ENCODE peak calls at places on chromosome 10, in eight cellular contexts. A is fibroblast of lung; U is GM23248; I is psoas muscle; E is PC-3; W is tibial nerve; G is stomach; N is CD8-positive, alpha-beta T cell. M is an unnamed sample. For H3K4me1, the result is how much of the 10 kb centered on the place peaks cover.

GRCh38 chr10:44980309-44981171 is 1.9 kb upstream of the DEPP1 start:
- DNase-seq in N (no peak), A (peak), U (peak), G (no peak), W (no peak), E (no peak), I (no peak), M (no peak)

GRCh38 chr10:119449760-119450461 is 92.6 kb downstream of the RGS10 start:
- DNase-seq in N (no peak), I (peak), W (no peak), A (peak), G (no peak), E (peak), U (peak), M (no peak)

GRCh38 chr10:66329116-66329515 is 596.7 kb upstream of the LRRTM3 start:
- DNase-seq in W (no peak), E (no peak), A (no peak), G (no peak), U (no peak), I (no peak), N (no peak), M (no peak)

GRCh38 chr10:124648131-124648475 is 96.1 kb downstream of the FAM53B start:
- DNase-seq in G (no peak), W (no peak), A (no peak), E (no peak), U (no peak), I (no peak), N (no peak), M (no peak)

GRCh38 chr10:52410916-52411315 is 96.8 kb downstream of the DKK1 start:
- DNase-seq in G (no peak), U (no peak), I (no peak), A (peak), E (no peak), N (no peak), W (no peak), M (no peak)

GRCh38 chr10:132558516-132559413 is 21.2 kb downstream of the INPP5A start:
- DNase-seq in A (no peak), U (no peak), I (no peak), W (no peak), G (no peak), N (no peak), E (no peak), M (no peak)

GRCh38 chr10:126075009-126075408 is 178.6 kb downstream of the FANK1 start:
- DNase-seq in W (no peak), A (peak), N (no peak), G (no peak), U (no peak), E (peak), I (no peak), M (no peak)

GRCh38 chr10:35089641-35090161 is 440 bp downstream of the CUL2 start:
- DNase-seq in E (peak), I (peak), U (peak), N (no peak), G (no peak), W (no peak), A (peak), M (no peak)

GRCh38 chr10:43448742-43449141 is 11.8 kb downstream of the ZNF487 start:
- DNase-seq in G (no peak), U (no peak), A (no peak), I (no peak), W (no peak), N (no peak), E (no peak), M (no peak)

GRCh38 chr10:86536294-86536861 is 14.8 kb upstream of the WAPL start:
- DNase-seq in I (no peak), W (no peak), U (no peak), A (no peak), E (no peak), G (no peak), N (peak), M (peak)

GRCh38 chr10:14153570-14154055 is 177.1 kb downstream of the FRMD4A start:
- DNase-seq in N (no peak), A (no peak), W (no peak), U (no peak), E (no peak), I (no peak), G (no peak), M (no peak)

GRCh38 chr10:1299041-1299726 is 243.0 kb downstream of the WDR37 start:
- DNase-seq in W (no peak), E (no peak), G (no peak), U (no peak), N (no peak), A (no peak), I (no peak), M (no peak)

GRCh38 chr10:49841615-49842180 is 79.6 kb upstream of the OGDHL start:
- DNase-seq in G (no peak), N (no peak), W (no peak), I (no peak), A (no peak), U (no peak), E (no peak), M (no peak)

GRCh38 chr10:132628966-132629900 is 91.6 kb downstream of the INPP5A start:
- DNase-seq in N (no peak), U (no peak), W (no peak), G (no peak), E (no peak), A (no peak), I (peak), M (no peak)

GRCh38 chr10:118496525-118496924 is 98.9 kb downstream of the PRLHR start:
- DNase-seq in U (no peak), I (no peak), A (no peak), G (no peak), W (no peak), N (no peak), E (no peak), M (no peak)

GRCh38 chr10:75922435-75922834 is 491.0 kb downstream of the LRMDA start:
- DNase-seq in I (no peak), W (no peak), U (peak), A (peak), G (no peak), E (peak), N (no peak), M (no peak)

GRCh38 chr10:24453973-24454372 is 245.0 kb downstream of the KIAA1217 start:
- DNase-seq in N (no peak), G (no peak), U (no peak), W (no peak), E (no peak), I (no peak), A (no peak), M (no peak)

GRCh38 chr10:97234403-97234802 is 48.6 kb upstream of the SLIT1 start:
- DNase-seq in A (peak), I (no peak), W (no peak), U (peak), N (no peak), G (no peak), E (peak), M (no peak)

GRCh38 chr10:92572362-92573090 is 1.4 kb downstream of the IDE start:
- DNase-seq in A (peak), N (no peak), G (no peak), I (no peak), E (peak), U (peak), W (no peak), M (no peak)

GRCh38 chr10:99389721-99390480 is 40.5 kb downstream of the GOT1 start:
- DNase-seq in N (no peak), A (no peak), U (no peak), E (no peak), G (no peak), I (no peak), W (no peak), M (no peak)

GRCh38 chr10:92787557-92788152 is 60.7 kb upstream of the EXOC6 start:
- DNase-seq in I (no peak), U (no peak), G (no peak), W (no peak), N (no peak), A (no peak), E (no peak), M (no peak)

GRCh38 chr10:122164815-122165491 is 106.1 kb upstream of the BTBD16 start:
- DNase-seq in I (no peak), A (no peak), W (no peak), E (no peak), U (no peak), G (peak), N (no peak), M (no peak)

GRCh38 chr10:110845372-110845755 is 26.4 kb upstream of the PDCD4 start:
- DNase-seq in I (no peak), N (no peak), E (no peak), U (no peak), A (no peak), G (no peak), W (no peak), M (no peak)

GRCh38 chr10:9379183-9379582 is 1324.7 kb downstream of the GATA3 start:
- DNase-seq in G (no peak), W (no peak), N (no peak), E (no peak), U (no peak), A (no peak), I (no peak), M (no peak)

GRCh38 chr10:21329995-21330627 is 195.4 kb downstream of the SKIDA1 start:
- DNase-seq in U (peak), N (no peak), A (peak), G (no peak), I (no peak), W (no peak), E (peak), M (no peak)

GRCh38 chr10:72567421-72567820 is 58.5 kb downstream of the MICU1 start:
- DNase-seq in U (peak), W (no peak), N (no peak), G (no peak), A (peak), E (peak), I (peak), M (no peak)

GRCh38 chr10:122019414-122019975 is 30.5 kb downstream of the TACC2 start:
- DNase-seq in G (peak), A (no peak), U (no peak), N (no peak), E (peak), I (no peak), W (no peak), M (no peak)

GRCh38 chr10:34189830-34190229 is 625.3 kb downstream of the PARD3 start:
- DNase-seq in E (no peak), W (no peak), I (no peak), G (no peak), N (no peak), U (no peak), A (no peak), M (no peak)

GRCh38 chr10:97422921-97423420 is 3.0 kb upstream of the PGAM1 start:
- DNase-seq in U (peak), E (peak), N (no peak), G (no peak), W (no peak), A (peak), I (no peak), M (no peak)

GRCh38 chr10:70931168-70931805 is 42.9 kb upstream of the PCBD1 start:
- DNase-seq in W (no peak), G (no peak), I (no peak), U (peak), A (peak), N (no peak), E (peak), M (no peak)

GRCh38 chr10:63722537-63722936 is 201.3 kb downstream of the REEP3 start:
- DNase-seq in G (no peak), W (no peak), N (no peak), E (peak), A (peak), I (peak), U (peak), M (no peak)

GRCh38 chr10:63719174-63719856 is 198.1 kb downstream of the REEP3 start:
- DNase-seq in N (no peak), I (no peak), U (no peak), A (no peak), W (no peak), E (peak), G (no peak), M (no peak)

GRCh38 chr10:63720072-63720537 is 198.9 kb downstream of the REEP3 start:
- DNase-seq in A (peak), I (no peak), U (peak), W (no peak), E (peak), N (peak), G (peak), M (no peak)

GRCh38 chr10:63718453-63718852 is 197.3 kb downstream of the REEP3 start:
- DNase-seq in U (no peak), N (no peak), G (no peak), W (no peak), A (no peak), I (no peak), E (peak), M (no peak)

GRCh38 chr10:63720689-63721088 is 199.5 kb downstream of the REEP3 start:
- DNase-seq in E (peak), U (no peak), I (no peak), G (no peak), N (no peak), W (no peak), A (no peak), M (no peak)
- H3K4me1 ChIP-seq in E (under half), U (under half), I (under half), G (under half), N (under half), W (under half), A (under half), M (under half)

DNA sequence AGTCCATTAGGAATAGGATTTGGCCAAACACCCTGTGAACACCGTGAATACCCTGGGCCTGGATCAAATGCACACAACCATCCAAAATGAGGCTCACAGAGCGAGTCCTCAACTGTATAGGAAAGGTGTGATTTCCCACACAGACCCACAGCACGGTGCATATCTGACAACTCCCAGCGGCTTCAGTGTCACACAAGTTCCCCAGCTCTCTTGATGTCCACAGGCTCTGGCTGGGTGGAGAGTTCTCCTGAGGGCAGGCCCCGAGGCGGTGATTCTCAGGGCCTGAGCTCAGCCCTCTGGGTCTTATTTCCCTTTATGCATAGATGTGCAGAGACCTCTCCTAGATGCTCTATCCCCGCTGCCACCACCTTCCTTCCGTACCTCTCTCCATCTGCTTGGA is 64.1 kb downstream of the SH3PXD2A start:
- DNase-seq in A (no peak), W (no peak), U (no peak), I (no peak), G (no peak), N (no peak), E (no peak), M (no peak)
- H3K4me1 ChIP-seq in A (under half), W (under half), U (under half), I (under half), G (half or more), N (under half), E (under half), M (under half)

GRCh38 chr10:103447187-103447586 is 5.0 kb downstream of the CALHM2 start:
- DNase-seq in I (no peak), U (no peak), A (no peak), W (no peak), N (no peak), G (no peak), E (no peak), M (peak)
- H3K4me1 ChIP-seq in I (under half), U (under half), A (under half), W (under half), N (under half), G (under half), E (under half), M (under half)

GRCh38 chr10:47260505-47261111 is 39.4 kb upstream of the GDF10 start:
- DNase-seq in U (no peak), N (no peak), E (no peak), G (no peak), A (no peak), I (no peak), W (no peak), M (no peak)

GRCh38 chr10:47261121-47261520 is 38.9 kb upstream of the GDF10 start:
- DNase-seq in G (no peak), I (no peak), U (no peak), N (peak), A (no peak), E (no peak), W (no peak), M (peak)

GRCh38 chr10:47262606-47263295 is 37.2 kb upstream of the GDF10 start:
- DNase-seq in E (no peak), A (peak), W (no peak), N (no peak), G (no peak), I (no peak), U (peak), M (no peak)

GRCh38 chr10:47259521-47259920 is 40.5 kb upstream of the GDF10 start:
- DNase-seq in I (no peak), G (no peak), N (no peak), E (no peak), W (no peak), U (no peak), A (no peak), M (no peak)

DNA sequence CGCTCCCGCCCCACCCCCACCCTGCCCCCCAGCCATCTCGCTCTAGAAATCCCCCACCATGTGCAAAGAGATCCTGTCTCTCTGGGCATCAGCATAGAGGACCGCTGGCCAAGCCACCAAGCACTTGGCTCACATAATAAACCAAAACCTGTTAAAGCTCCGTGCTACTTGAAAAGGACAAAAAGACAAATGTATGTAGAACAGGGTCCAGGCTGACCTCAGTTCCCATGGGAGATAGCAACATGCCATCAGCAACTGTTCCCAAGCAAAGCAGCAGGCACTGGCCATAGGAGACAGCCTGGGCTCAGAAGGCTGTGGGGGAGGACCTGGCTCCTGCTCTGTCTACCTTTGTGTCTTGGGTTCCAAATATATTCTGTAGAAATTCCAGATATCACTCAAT is 38.4 kb upstream of the GDF10 start:
- DNase-seq in N (no peak), E (no peak), I (no peak), G (no peak), A (no peak), W (no peak), U (no peak), M (no peak)
- H3K4me1 ChIP-seq in N (half or more), E (under half), I (under half), G (under half), A (under half), W (under half), U (under half), M (half or more)